ENCODE peak calls at places on chromosomes 12 and 14, in eight cellular contexts. C is left cardiac atrium; H is NCI-H460; T is left colon; A is CD4-positive, alpha-beta memory T cell; B is left ventricle myocardium inferior; K is OCI-LY7; S is activated naive CD4-positive, alpha-beta T cell treated with anti-CD3 and anti-CD28 coated beads, Interleukin-2, amount 10 ng/mL, durations not matched to agents 7 days and 5 days. G is an unnamed sample.

GRCh38 chr12:79897617-79898016 is 37.3 kb downstream of the PPP1R12A start:
- DNase-seq in H (no peak), T (no peak), C (no peak), B (no peak), S (no peak), A (no peak), K (no peak), G (no peak)

GRCh38 chr12:95336387-95337067 is 118.9 kb downstream of the VEZT start:
- DNase-seq in B (peak; percentile 49), H (peak; percentile 39), A (no peak), T (peak; percentile 62), C (peak; percentile 66), K (peak; percentile 89), S (no peak), G (peak; percentile 79)

GRCh38 chr14:100304825-100305445 is 1.3 kb downstream of the SLC25A29 start:
- DNase-seq in C (peak; percentile 83), B (peak; percentile 52), A (no peak), T (peak; percentile 71), K (no peak), H (no peak), S (peak; percentile 37), G (peak; percentile 77)

GRCh38 chr12:121955258-121956040 is 37.1 kb downstream of the CFAP251 start:
- DNase-seq in H (no peak), C (no peak), T (no peak), A (no peak), S (no peak), K (peak; percentile 59), B (no peak), G (no peak)

GRCh38 chr14:100965296-100965695 is 61.8 kb upstream of the RTL1 start:
- DNase-seq in H (no peak), B (no peak), K (no peak), S (no peak), T (no peak), C (no peak), A (no peak), G (no peak)

GRCh38 chr12:51959211-51959610 is 7.7 kb downstream of the ACVR1B start:
- DNase-seq in T (peak; percentile 28), H (no peak), B (no peak), A (no peak), S (no peak), C (no peak), K (no peak), G (no peak)

GRCh38 chr14:81211844-81212243 is 8.9 kb downstream of the GTF2A1 start:
- DNase-seq in H (peak; percentile 21), K (peak; percentile 37), A (peak; percentile 26), S (peak; percentile 58), B (peak; percentile 30), T (no peak), C (peak; percentile 43), G (no peak)

GRCh38 chr14:80546056-80546854 is 335.0 kb upstream of the DIO2 start:
- DNase-seq in B (no peak), S (no peak), T (no peak), C (no peak), A (no peak), K (no peak), H (no peak), G (no peak)

GRCh38 chr14:101945171-101945570 is 19.2 kb upstream of the DYNC1H1 start:
- DNase-seq in A (no peak), C (no peak), T (no peak), H (no peak), B (no peak), S (no peak), K (no peak), G (no peak)

GRCh38 chr12:53345486-53346195 is 9.5 kb upstream of the SP7 start:
- DNase-seq in S (no peak), T (no peak), B (peak; percentile 65), C (peak; percentile 66), K (no peak), A (no peak), H (no peak), G (no peak)

GRCh38 chr12:8709124-8709830 is 11.5 kb downstream of the RIMKLB start:
- DNase-seq in H (no peak), B (no peak), K (no peak), S (no peak), T (peak; percentile 19), C (no peak), A (no peak), G (no peak)

GRCh38 chr14:52356025-52356424 is 41.9 kb downstream of the PTGER2 start:
- DNase-seq in K (no peak), H (peak; percentile 55), C (no peak), S (no peak), B (no peak), T (peak; percentile 62), A (no peak), G (no peak)

GRCh38 chr14:49478784-49479183 is 107.4 kb downstream of the RPS29 start:
- DNase-seq in S (no peak), B (no peak), C (no peak), T (no peak), H (no peak), A (no peak), K (no peak), G (no peak)

GRCh38 chr12:101924647-101925046 is 47.3 kb downstream of the DRAM1 start:
- DNase-seq in B (no peak), H (peak; percentile 13), C (no peak), S (no peak), K (no peak), T (no peak), A (no peak), G (no peak)

GRCh38 chr12:52217223-52217622 is 15.8 kb upstream of the KRT7 start:
- DNase-seq in B (peak; percentile 65), T (peak; percentile 83), S (no peak), C (peak; percentile 70), K (no peak), A (no peak), H (no peak), G (peak; percentile 87)

GRCh38 chr14:28609228-28609828 is 157.3 kb upstream of the FOXG1 start:
- DNase-seq in T (peak; percentile 60), A (no peak), B (no peak), H (peak; percentile 65), S (peak; percentile 35), K (peak; percentile 36), C (peak; percentile 14), G (no peak)

GRCh38 chr12:15227004-15227679 is 5.9 kb upstream of the RERG start:
- DNase-seq in H (peak; percentile 27), K (peak; percentile 32), T (peak; percentile 66), C (peak; percentile 52), B (peak; percentile 35), A (peak; percentile 9), S (peak; percentile 54), G (peak; percentile 41)

GRCh38 chr14:101248056-101248725 is 313.1 kb upstream of the DIO3 start:
- DNase-seq in K (no peak), A (no peak), S (no peak), B (no peak), T (no peak), H (no peak), C (no peak), G (peak; percentile 20)

GRCh38 chr12:4829793-4830162 is 79.9 kb upstream of the KCNA1 start:
- DNase-seq in C (no peak), S (no peak), A (no peak), H (no peak), T (no peak), K (peak; percentile 65), B (no peak), G (no peak)

GRCh38 chr14:71103662-71104484 is 196.6 kb downstream of the PCNX1 start:
- DNase-seq in C (no peak), H (peak; percentile 48), K (peak; percentile 80), T (no peak), S (no peak), A (peak; percentile 48), B (no peak), G (no peak)

GRCh38 chr12:66426696-66427095 is 124.4 kb downstream of the HELB start:
- DNase-seq in C (no peak), K (no peak), T (no peak), A (no peak), H (no peak), S (no peak), B (no peak), G (no peak)

GRCh38 chr14:94041551-94042346 is 15.6 kb downstream of the OTUB2 start:
- DNase-seq in T (no peak), S (no peak), C (peak; percentile 48), K (no peak), A (no peak), B (peak; percentile 64), H (no peak), G (peak; percentile 51)

GRCh38 chr14:73771848-73772705 is 57.9 kb upstream of the PNMA1 start:
- DNase-seq in H (no peak), K (peak; percentile 95), B (no peak), S (peak; percentile 79), C (peak; percentile 65), T (peak; percentile 80), A (peak; percentile 61), G (no peak)

GRCh38 chr14:62158779-62159178 is 396.6 kb downstream of the SNAPC1 start:
- DNase-seq in B (no peak), S (no peak), K (no peak), C (no peak), T (no peak), A (no peak), H (no peak), G (no peak)

GRCh38 chr14:37143500-37143874 is 28.9 kb downstream of the SLC25A21 start:
- DNase-seq in K (no peak), A (no peak), B (no peak), T (no peak), H (no peak), C (no peak), S (no peak), G (no peak)

GRCh38 chr12:47740536-47741339 is 15.4 kb upstream of the ENDOU start:
- DNase-seq in C (no peak), A (no peak), T (no peak), B (no peak), K (peak; percentile 62), H (no peak), S (no peak), G (no peak)

GRCh38 chr14:53908416-53908815 is 48.2 kb downstream of the BMP4 start:
- DNase-seq in B (no peak), S (no peak), A (no peak), T (no peak), H (no peak), K (no peak), C (no peak), G (no peak)

GRCh38 chr14:52025310-52025709 is 36.0 kb downstream of the RTRAF start:
- DNase-seq in S (no peak), K (no peak), A (no peak), H (no peak), C (no peak), T (no peak), B (no peak), G (no peak)

GRCh38 chr12:65878540-65878939 is 54.3 kb downstream of the HMGA2 start:
- DNase-seq in H (no peak), A (no peak), C (no peak), K (no peak), B (no peak), S (no peak), T (no peak), G (no peak)

GRCh38 chr12:75481774-75482173 is 1.2 kb downstream of the GLIPR1 start:
- DNase-seq in C (no peak), S (no peak), H (no peak), A (no peak), T (no peak), K (peak; percentile 24), B (no peak), G (no peak)

GRCh38 chr12:26271024-26271423 is 75.7 kb downstream of the SSPN start:
- DNase-seq in A (no peak), B (no peak), S (no peak), C (no peak), T (no peak), H (no peak), K (no peak), G (no peak)

GRCh38 chr14:96264850-96265249 is 8.8 kb downstream of the BDKRB1 start:
- DNase-seq in H (no peak), K (no peak), T (no peak), A (no peak), C (no peak), S (no peak), B (no peak), G (no peak)

GRCh38 chr12:27709932-27710591 is 570 bp upstream of the MRPS35 start:
- DNase-seq in T (peak; percentile 39), S (no peak), A (no peak), H (no peak), B (no peak), K (no peak), C (no peak), G (no peak)

GRCh38 chr12:25728196-25728595 is 175.1 kb upstream of the LMNTD1 start:
- DNase-seq in H (no peak), A (no peak), B (no peak), K (no peak), C (no peak), S (no peak), T (no peak), G (no peak)